ENCODE peak calls at places on chromosomes 7 and 10, in four cellular contexts. U, Z, H and Y are unnamed samples.

GRCh38 chr7:12524794-12525386 is 45.6 kb upstream of the SCIN start:
- DNase-seq in U (peak), H (peak), Z (no peak), Y (peak)

GRCh38 chr10:119211625-119212441 is 4.5 kb downstream of the GRK5 start:
- DNase-seq in Z (no peak), U (no peak), H (no peak), Y (no peak)

GRCh38 chr7:157250605-157251228 is 86.1 kb upstream of the DNAJB6 start:
- DNase-seq in H (peak), U (peak), Z (peak), Y (peak)

GRCh38 chr10:23157691-23158369 is 34.3 kb upstream of the PTF1A start:
- DNase-seq in H (peak), U (peak), Z (no peak), Y (peak)

GRCh38 chr7:55971045-55971444 is 6.7 kb downstream of the NIPSNAP2 start:
- DNase-seq in Z (no peak), H (no peak), U (no peak), Y (no peak)

GRCh38 chr7:50446542-50446960 is 3.6 kb downstream of the FIGNL1 start:
- DNase-seq in Z (no peak), H (peak), U (peak), Y (no peak)

GRCh38 chr10:108358912-108359311 is 1194.4 kb upstream of the SORCS1 start:
- DNase-seq in Z (no peak), U (peak), H (peak), Y (no peak)

GRCh38 chr7:93719546-93719945 is 145.0 kb upstream of the CALCR start:
- DNase-seq in H (peak), Z (no peak), U (no peak), Y (no peak)

GRCh38 chr7:12674861-12675260 is 12.6 kb upstream of the ARL4A start:
- DNase-seq in U (peak), Z (peak), H (peak), Y (peak)

GRCh38 chr7:41103331-41103730 is 599.6 kb downstream of the INHBA start:
- DNase-seq in U (no peak), H (no peak), Z (no peak), Y (no peak)

GRCh38 chr7:16719699-16720098 is 33.9 kb upstream of the TSPAN13 start:
- DNase-seq in U (no peak), Z (no peak), H (peak), Y (peak)

GRCh38 chr7:41028591-41028990 is 674.3 kb downstream of the INHBA start:
- DNase-seq in U (no peak), Z (no peak), H (no peak), Y (no peak)

GRCh38 chr7:6226194-6226799 is 46.1 kb downstream of the CYTH3 start:
- DNase-seq in U (no peak), H (peak), Z (no peak), Y (no peak)

GRCh38 chr7:50409856-50410468 is 40.2 kb downstream of the FIGNL1 start:
- DNase-seq in U (no peak), H (no peak), Z (no peak), Y (no peak)

GRCh38 chr10:72340510-72340895 is 14.2 kb downstream of the DNAJB12 start:
- DNase-seq in H (peak), U (no peak), Z (peak), Y (peak)

GRCh38 chr10:71218046-71218832 is 5.9 kb downstream of the UNC5B start:
- DNase-seq in H (peak), U (peak), Z (no peak), Y (peak)

GRCh38 chr10:116888380-116889055 is 39.2 kb downstream of the ENO4 start:
- DNase-seq in U (peak), Z (no peak), H (peak), Y (no peak)

GRCh38 chr10:63157845-63158624 is 24.9 kb downstream of the NRBF2 start:
- DNase-seq in U (peak), H (peak), Z (peak), Y (peak)

GRCh38 chr10:46525824-46526681 is 30.4 kb downstream of the GPRIN2 start:
- DNase-seq in Z (no peak), H (no peak), U (no peak), Y (no peak)

GRCh38 chr7:52862321-52862720 is 173.1 kb upstream of the POM121L12 start:
- DNase-seq in Z (no peak), H (no peak), U (no peak), Y (no peak)

GRCh38 chr10:36759111-36759805 is 366.1 kb upstream of the ANKRD30A start:
- DNase-seq in H (peak), U (no peak), Z (no peak), Y (no peak)

DNA sequence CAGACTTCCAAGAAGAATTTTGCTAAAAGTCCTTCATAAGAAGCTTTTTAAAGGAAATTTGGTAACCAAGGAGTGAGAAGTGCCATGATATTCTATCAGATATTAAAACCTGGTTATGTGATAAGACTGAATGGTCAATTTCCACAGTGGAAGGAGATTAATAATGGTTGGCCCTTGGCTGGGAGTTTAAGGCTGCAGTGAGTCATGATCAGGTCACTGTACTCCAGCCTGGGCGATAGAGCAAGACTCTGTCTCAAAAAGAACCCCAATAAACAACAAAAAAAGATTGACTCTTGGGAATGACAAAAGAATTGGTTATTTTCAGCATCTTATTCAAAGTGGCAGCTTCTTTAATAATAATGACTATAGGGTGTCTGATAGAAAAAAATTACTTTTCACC is 37.2 kb downstream of the EXOC4 start:
- DNase-seq in U (no peak), Z (no peak), H (no peak), Y (no peak)
- TF ChIP-seq RNF2 in U (no peak), Z (no peak), H (no peak), Y (no peak)

GRCh38 chr10:101639141-101639900 is 51.2 kb downstream of the DPCD start:
- DNase-seq in Z (no peak), H (no peak), U (no peak), Y (no peak)

GRCh38 chr10:101646369-101646768 is 48.6 kb downstream of the FBXW4 start:
- DNase-seq in Z (no peak), H (no peak), U (no peak), Y (no peak)

GRCh38 chr10:101644002-101644401 is 51.0 kb downstream of the FBXW4 start:
- DNase-seq in Z (peak), U (no peak), H (no peak), Y (no peak)

GRCh38 chr10:101645659-101646058 is 49.3 kb downstream of the FBXW4 start:
- DNase-seq in U (no peak), Z (no peak), H (no peak), Y (no peak)

DNA sequence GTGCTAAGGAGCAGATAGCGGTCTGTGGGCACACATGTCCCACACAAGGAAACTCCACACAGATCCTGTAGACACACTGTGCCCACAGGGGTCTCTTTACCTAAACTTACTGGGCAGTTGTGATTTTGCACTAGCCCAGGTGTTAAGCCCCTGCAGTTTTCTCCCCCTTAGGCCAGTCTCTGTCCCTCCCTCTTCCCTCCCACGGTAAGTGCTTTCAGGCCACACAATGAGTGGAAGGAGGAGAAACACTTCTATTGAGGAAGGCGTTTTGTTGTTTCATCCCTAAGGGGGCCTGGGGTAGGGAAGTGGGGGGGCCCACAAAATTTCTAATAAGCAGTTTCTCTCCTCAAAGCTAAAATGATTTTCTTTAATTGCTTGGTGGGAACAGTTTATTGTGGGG is 51.4 kb downstream of the FBXW4 start:
- DNase-seq in Z (peak), U (no peak), H (no peak), Y (no peak)
- TF ChIP-seq RNF2 in Z (no peak), U (no peak), H (no peak), Y (no peak)

DNA sequence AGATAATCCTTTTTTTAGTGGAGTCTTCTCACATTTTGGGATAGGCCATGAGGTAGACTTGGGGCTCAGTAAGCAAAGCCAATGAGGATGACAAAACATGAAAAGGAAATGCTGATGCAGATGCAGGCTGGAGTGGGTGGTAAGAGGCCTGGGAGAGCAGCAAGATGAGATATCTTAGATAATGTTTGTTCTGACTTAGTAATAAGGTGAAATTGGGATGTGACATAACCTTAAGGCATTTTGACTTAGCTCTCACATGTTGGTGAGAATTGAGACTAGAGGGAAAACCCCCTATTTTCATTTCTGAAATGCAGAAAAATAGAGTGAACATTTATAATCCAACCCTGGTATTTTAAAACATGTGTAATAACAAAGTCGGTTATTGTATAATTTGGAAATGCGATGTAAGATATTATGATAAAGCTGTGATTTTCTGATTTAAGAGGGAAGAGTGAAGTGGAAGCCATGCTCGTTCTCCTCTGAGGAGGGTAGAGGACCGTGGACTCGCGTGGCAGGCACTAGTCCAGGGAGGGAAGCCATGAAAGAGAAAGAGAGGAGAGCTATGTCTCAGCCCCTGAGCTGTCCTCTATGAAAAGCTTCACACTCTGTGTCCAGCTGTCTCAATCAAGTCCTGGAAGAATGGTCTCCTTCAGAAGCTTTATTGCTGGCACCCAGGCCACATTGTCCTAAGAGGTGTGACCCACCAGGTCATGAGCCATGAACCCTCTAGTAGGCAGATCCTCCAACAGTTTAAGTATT is 57.3 kb downstream of the ST7 start:
- DNase-seq in U (no peak), Z (no peak), H (no peak), Y (no peak)
- TF ChIP-seq RNF2 in U (no peak), Z (no peak), H (no peak), Y (no peak)

GRCh38 chr10:77866598-77866997 is 60.0 kb downstream of the DLG5 start:
- DNase-seq in U (no peak), H (no peak), Z (no peak), Y (no peak)
- TF ChIP-seq RNF2 in U (no peak), H (no peak), Z (no peak), Y (no peak)

DNA sequence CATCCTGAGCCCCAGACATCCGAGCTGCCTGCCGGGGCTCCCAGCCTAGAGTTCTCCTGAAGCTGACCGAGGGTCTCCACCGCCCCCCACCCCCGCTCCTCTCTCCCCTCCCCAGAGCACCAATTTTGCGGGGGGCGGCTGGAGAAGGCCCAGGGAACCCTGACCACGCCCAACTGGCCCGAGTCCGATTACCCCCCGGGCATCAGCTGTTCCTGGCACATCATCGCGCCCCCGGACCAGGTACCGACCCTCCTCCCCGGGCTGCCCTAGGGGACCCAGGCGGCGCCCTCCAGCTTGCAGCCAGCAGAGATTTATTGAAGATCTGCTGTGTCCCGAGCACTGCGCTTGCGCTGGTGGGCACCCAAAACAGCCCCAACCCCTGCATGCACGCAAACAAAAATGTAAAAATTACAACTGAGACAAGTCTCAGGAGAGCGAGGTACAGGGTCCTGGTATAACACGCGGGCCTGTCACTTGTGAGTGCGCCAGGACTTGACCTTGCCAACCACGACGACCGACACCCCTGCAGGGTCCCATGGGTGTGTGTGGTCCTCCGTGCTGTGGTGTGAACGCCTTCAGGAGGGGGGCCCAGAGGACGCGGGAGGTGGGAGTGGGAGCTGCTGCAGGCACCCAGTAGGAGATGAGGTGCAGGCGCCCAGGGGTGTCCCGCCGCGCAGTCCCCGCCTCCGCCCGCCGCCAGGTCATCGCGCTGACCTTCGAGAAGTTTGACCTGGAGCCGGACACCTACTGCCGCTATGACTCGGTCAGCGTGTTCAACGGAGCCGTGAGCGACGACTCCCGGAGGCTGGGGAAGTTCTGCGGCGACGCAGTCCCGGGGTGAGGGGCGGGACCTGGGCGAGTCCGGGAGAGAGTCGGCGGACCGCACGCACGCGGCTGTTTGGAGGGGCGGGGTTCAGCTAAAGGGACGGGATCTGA is 3.1 kb downstream of the PCOLCE start:
- DNase-seq in U (no peak), Z (peak), H (peak), Y (peak)
- TF ChIP-seq RNF2 in U (no peak), Z (no peak), H (no peak), Y (no peak)

GRCh38 chr7:132207211-132207610 is 369.1 kb downstream of the PLXNA4 start:
- DNase-seq in Z (no peak), H (no peak), U (no peak), Y (no peak)
- TF ChIP-seq RNF2 in Z (no peak), H (no peak), U (no peak), Y (no peak)

DNA sequence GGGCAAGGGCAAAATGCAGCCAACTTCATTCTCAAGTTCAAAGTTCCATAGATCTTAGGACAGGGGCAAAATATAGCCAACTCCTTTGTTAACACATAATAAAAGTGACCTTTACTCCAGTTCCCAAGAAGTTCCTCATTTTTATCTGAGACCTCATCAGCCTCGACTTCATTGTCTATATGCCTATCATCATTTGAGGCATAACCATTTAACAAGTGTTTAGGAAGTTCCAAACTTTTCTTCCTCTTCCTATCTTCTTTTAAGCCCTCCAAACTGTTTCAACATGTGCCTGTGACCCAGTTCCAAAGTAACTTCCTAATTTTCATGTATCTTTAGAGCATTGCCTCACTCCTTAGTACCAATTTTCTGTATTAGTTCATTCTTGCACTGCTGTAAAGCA is 569.0 kb downstream of the ANKRD7 start:
- DNase-seq in Z (no peak), H (no peak), U (no peak), Y (no peak)
- TF ChIP-seq RNF2 in Z (no peak), H (no peak), U (no peak), Y (no peak)

DNA sequence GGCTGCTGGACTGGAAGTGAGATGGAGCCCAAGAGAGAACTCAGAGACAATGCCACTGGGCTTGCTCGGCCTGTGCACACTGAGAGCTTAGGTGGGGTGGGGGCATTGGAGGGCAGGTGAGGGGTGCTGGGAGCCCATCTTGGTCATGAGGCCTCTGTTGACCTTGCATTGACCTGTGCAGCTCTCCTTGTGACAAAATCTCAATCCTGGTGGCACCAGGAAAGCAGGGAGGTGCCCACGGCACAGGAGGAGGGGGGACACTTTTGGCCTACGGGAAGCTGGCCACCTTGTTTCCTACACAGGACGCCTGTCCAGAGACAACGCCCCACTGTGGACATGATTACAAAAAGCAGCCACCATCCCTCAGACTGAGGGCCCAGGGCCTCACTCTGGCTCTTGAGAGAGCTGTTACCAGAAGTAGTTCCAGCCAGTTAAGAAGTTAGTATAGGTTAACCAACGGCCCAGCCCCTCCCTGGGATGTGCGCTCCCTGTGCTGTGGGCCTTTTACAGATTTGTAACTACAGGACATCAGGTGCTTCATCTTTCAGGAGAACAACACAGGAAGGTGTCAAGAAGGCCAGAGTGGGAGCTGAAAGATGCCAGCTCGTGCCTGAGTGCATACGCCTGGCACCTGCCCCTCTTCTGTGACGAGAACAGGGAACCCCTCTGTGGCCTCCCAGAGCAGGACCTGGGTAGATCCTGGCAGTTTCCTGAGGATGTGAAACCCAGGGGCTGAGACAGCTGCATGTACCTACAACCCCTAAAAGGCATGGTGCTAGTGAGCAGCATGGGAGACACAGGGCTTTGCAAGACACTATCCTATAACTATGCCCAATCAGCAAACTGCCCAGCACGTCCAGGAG is 10.3 kb downstream of the PKD1L1 start:
- DNase-seq in H (no peak), U (no peak), Z (no peak), Y (no peak)
- TF ChIP-seq RNF2 in H (no peak), U (no peak), Z (no peak), Y (no peak)

DNA sequence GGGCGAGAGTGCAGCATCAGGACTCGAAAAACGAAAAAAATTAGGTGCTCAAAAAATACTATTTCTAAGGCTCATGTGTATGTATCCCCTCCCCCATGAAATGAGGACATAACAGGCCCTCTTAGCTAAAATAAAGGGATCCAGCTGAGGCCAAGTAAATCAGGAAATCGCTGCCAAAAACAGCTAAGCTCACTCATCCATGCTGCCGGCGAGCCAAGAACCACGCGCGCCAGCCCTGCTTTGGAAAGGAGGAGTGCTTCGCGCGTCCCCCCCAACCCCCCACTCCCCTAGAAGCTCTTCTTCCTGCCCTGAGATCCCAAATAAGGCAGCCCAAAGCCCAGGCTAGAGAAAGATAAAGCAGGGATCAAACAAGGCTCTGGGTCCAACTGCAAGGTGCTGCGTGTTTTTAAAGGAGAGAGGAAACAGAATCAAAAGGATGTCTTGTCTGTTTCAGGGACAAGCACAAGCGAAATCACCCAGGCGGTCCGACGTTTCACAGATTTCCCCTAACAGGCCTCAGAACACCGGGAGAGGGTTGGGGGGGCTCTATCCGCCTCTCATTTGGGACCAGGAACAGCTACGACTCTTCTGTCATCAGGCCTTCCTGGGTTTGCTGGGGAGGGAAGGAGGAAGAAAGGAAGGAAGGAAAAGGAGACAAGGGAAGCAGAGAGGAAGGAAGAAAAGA is 168.3 kb upstream of the AUTS2 start:
- DNase-seq in U (no peak), Z (no peak), H (no peak), Y (no peak)
- TF ChIP-seq RNF2 in U (no peak), Z (no peak), H (no peak), Y (no peak)